ENCODE peak calls at places on chromosomes 16 and 17, in six cellular contexts. One of them, this sample, is unnamed.

GRCh38 chr16:65274576-65274975 is 152.7 kb upstream of the CDH11 start:
- DNase-seq in NCI-H2029 treated with DMSO at 0.1 percent for 48 hours: no peak
- DNase-seq in Peyer's patch: no peak
- DNase-seq in activated CD8-positive, alpha-beta memory T cell treated with anti-CD3 and anti-CD28 coated beads for 48 hours: no peak
- DNase-seq in H54: no peak
- DNase-seq in HCT116: no peak
- DNase-seq in this sample: no peak

GRCh38 chr17:1779571-1780074 is 17.8 kb downstream of the SERPINF1 start:
- DNase-seq in activated CD8-positive, alpha-beta memory T cell treated with anti-CD3 and anti-CD28 coated beads for 48 hours: no peak
- DNase-seq in NCI-H2029 treated with DMSO at 0.1 percent for 48 hours: no peak
- DNase-seq in Peyer's patch: no peak
- DNase-seq in HCT116: no peak
- DNase-seq in H54: peak
- DNase-seq in this sample: peak

GRCh38 chr17:76446449-76447231 is 6.3 kb downstream of the UBE2O start:
- DNase-seq in NCI-H2029 treated with DMSO at 0.1 percent for 48 hours: no peak
- DNase-seq in HCT116: peak
- DNase-seq in Peyer's patch: no peak
- DNase-seq in activated CD8-positive, alpha-beta memory T cell treated with anti-CD3 and anti-CD28 coated beads for 48 hours: no peak
- DNase-seq in H54: peak
- DNase-seq in this sample: no peak

GRCh38 chr16:81513204-81514040 is 68.8 kb downstream of the CMIP start:
- DNase-seq in H54: no peak
- DNase-seq in NCI-H2029 treated with DMSO at 0.1 percent for 48 hours: no peak
- DNase-seq in activated CD8-positive, alpha-beta memory T cell treated with anti-CD3 and anti-CD28 coated beads for 48 hours: no peak
- DNase-seq in HCT116: no peak
- DNase-seq in Peyer's patch: no peak
- DNase-seq in this sample: no peak

GRCh38 chr16:1791943-1792812 is 1.3 kb downstream of the IGFALS start:
- DNase-seq in Peyer's patch: peak
- DNase-seq in NCI-H2029 treated with DMSO at 0.1 percent for 48 hours: no peak
- DNase-seq in HCT116: no peak
- DNase-seq in H54: no peak
- DNase-seq in activated CD8-positive, alpha-beta memory T cell treated with anti-CD3 and anti-CD28 coated beads for 48 hours: no peak
- DNase-seq in this sample: no peak

GRCh38 chr17:57684711-57685498 is 60.2 kb downstream of the CCDC182 start:
- DNase-seq in NCI-H2029 treated with DMSO at 0.1 percent for 48 hours: no peak
- DNase-seq in HCT116: no peak
- DNase-seq in Peyer's patch: no peak
- DNase-seq in H54: no peak
- DNase-seq in activated CD8-positive, alpha-beta memory T cell treated with anti-CD3 and anti-CD28 coated beads for 48 hours: no peak
- DNase-seq in this sample: no peak

GRCh38 chr16:72983728-72984350 is 64.1 kb downstream of the ZFHX3 start:
- DNase-seq in Peyer's patch: no peak
- DNase-seq in H54: no peak
- DNase-seq in HCT116: no peak
- DNase-seq in NCI-H2029 treated with DMSO at 0.1 percent for 48 hours: no peak
- DNase-seq in activated CD8-positive, alpha-beta memory T cell treated with anti-CD3 and anti-CD28 coated beads for 48 hours: no peak
- DNase-seq in this sample: no peak

GRCh38 chr17:31788956-31789355 is 70.1 kb downstream of the COPRS start:
- DNase-seq in activated CD8-positive, alpha-beta memory T cell treated with anti-CD3 and anti-CD28 coated beads for 48 hours: no peak
- DNase-seq in Peyer's patch: no peak
- DNase-seq in HCT116: no peak
- DNase-seq in H54: no peak
- DNase-seq in NCI-H2029 treated with DMSO at 0.1 percent for 48 hours: no peak
- DNase-seq in this sample: no peak

GRCh38 chr17:74960739-74961342 is 11.7 kb downstream of the HID1 start:
- DNase-seq in NCI-H2029 treated with DMSO at 0.1 percent for 48 hours: no peak
- DNase-seq in HCT116: peak
- DNase-seq in H54: no peak
- DNase-seq in Peyer's patch: peak
- DNase-seq in activated CD8-positive, alpha-beta memory T cell treated with anti-CD3 and anti-CD28 coated beads for 48 hours: no peak
- DNase-seq in this sample: no peak

GRCh38 chr17:3003401-3004149 is 59.8 kb downstream of the OR1D5 start:
- DNase-seq in activated CD8-positive, alpha-beta memory T cell treated with anti-CD3 and anti-CD28 coated beads for 48 hours: no peak
- DNase-seq in Peyer's patch: no peak
- DNase-seq in NCI-H2029 treated with DMSO at 0.1 percent for 48 hours: no peak
- DNase-seq in H54: no peak
- DNase-seq in HCT116: no peak
- DNase-seq in this sample: no peak

GRCh38 chr17:50956750-50957523 is 90.8 kb upstream of the TOB1 start:
- DNase-seq in HCT116: peak
- DNase-seq in Peyer's patch: peak
- DNase-seq in NCI-H2029 treated with DMSO at 0.1 percent for 48 hours: peak
- DNase-seq in activated CD8-positive, alpha-beta memory T cell treated with anti-CD3 and anti-CD28 coated beads for 48 hours: no peak
- DNase-seq in H54: no peak
- DNase-seq in this sample: no peak

GRCh38 chr17:36188891-36189306 is 7.7 kb downstream of the CCL3L1 start:
- DNase-seq in activated CD8-positive, alpha-beta memory T cell treated with anti-CD3 and anti-CD28 coated beads for 48 hours: no peak
- DNase-seq in H54: no peak
- DNase-seq in Peyer's patch: no peak
- DNase-seq in HCT116: no peak
- DNase-seq in NCI-H2029 treated with DMSO at 0.1 percent for 48 hours: no peak
- DNase-seq in this sample: no peak

GRCh38 chr16:61277849-61278248 is 758.4 kb downstream of the CDH8 start:
- DNase-seq in H54: no peak
- DNase-seq in NCI-H2029 treated with DMSO at 0.1 percent for 48 hours: no peak
- DNase-seq in HCT116: no peak
- DNase-seq in activated CD8-positive, alpha-beta memory T cell treated with anti-CD3 and anti-CD28 coated beads for 48 hours: no peak
- DNase-seq in Peyer's patch: no peak
- DNase-seq in this sample: no peak

GRCh38 chr17:49548506-49549310 is 27.0 kb upstream of the NXPH3 start:
- DNase-seq in Peyer's patch: no peak
- DNase-seq in activated CD8-positive, alpha-beta memory T cell treated with anti-CD3 and anti-CD28 coated beads for 48 hours: no peak
- DNase-seq in H54: no peak
- DNase-seq in NCI-H2029 treated with DMSO at 0.1 percent for 48 hours: no peak
- DNase-seq in HCT116: peak
- DNase-seq in this sample: no peak

GRCh38 chr17:46063239-46063638 is 64.2 kb downstream of the STH start:
- DNase-seq in activated CD8-positive, alpha-beta memory T cell treated with anti-CD3 and anti-CD28 coated beads for 48 hours: no peak
- DNase-seq in Peyer's patch: no peak
- DNase-seq in NCI-H2029 treated with DMSO at 0.1 percent for 48 hours: no peak
- DNase-seq in H54: peak
- DNase-seq in HCT116: peak
- DNase-seq in this sample: no peak

GRCh38 chr17:48597775-48598631 is 4.4 kb upstream of the HOXB5 start:
- DNase-seq in H54: no peak
- DNase-seq in Peyer's patch: peak
- DNase-seq in NCI-H2029 treated with DMSO at 0.1 percent for 48 hours: peak
- DNase-seq in activated CD8-positive, alpha-beta memory T cell treated with anti-CD3 and anti-CD28 coated beads for 48 hours: no peak
- DNase-seq in HCT116: no peak
- DNase-seq in this sample: no peak

GRCh38 chr17:9802294-9802693 is 10.9 kb upstream of the DHRS7C start:
- DNase-seq in Peyer's patch: no peak
- DNase-seq in NCI-H2029 treated with DMSO at 0.1 percent for 48 hours: no peak
- DNase-seq in activated CD8-positive, alpha-beta memory T cell treated with anti-CD3 and anti-CD28 coated beads for 48 hours: no peak
- DNase-seq in H54: peak
- DNase-seq in HCT116: peak
- DNase-seq in this sample: no peak

GRCh38 chr17:4087911-4088693 is 54.7 kb downstream of the ZZEF1 start:
- DNase-seq in HCT116: no peak
- DNase-seq in NCI-H2029 treated with DMSO at 0.1 percent for 48 hours: no peak
- DNase-seq in H54: peak
- DNase-seq in activated CD8-positive, alpha-beta memory T cell treated with anti-CD3 and anti-CD28 coated beads for 48 hours: no peak
- DNase-seq in Peyer's patch: no peak
- DNase-seq in this sample: no peak

GRCh38 chr16:21283521-21284289 is 5.6 kb upstream of the CRYM start:
- DNase-seq in activated CD8-positive, alpha-beta memory T cell treated with anti-CD3 and anti-CD28 coated beads for 48 hours: no peak
- DNase-seq in HCT116: no peak
- DNase-seq in H54: no peak
- DNase-seq in NCI-H2029 treated with DMSO at 0.1 percent for 48 hours: no peak
- DNase-seq in Peyer's patch: peak
- DNase-seq in this sample: no peak

GRCh38 chr16:69112285-69113129 is 7.1 kb downstream of the HAS3 start:
- DNase-seq in H54: peak
- DNase-seq in Peyer's patch: peak
- DNase-seq in HCT116: no peak
- DNase-seq in NCI-H2029 treated with DMSO at 0.1 percent for 48 hours: no peak
- DNase-seq in activated CD8-positive, alpha-beta memory T cell treated with anti-CD3 and anti-CD28 coated beads for 48 hours: no peak
- DNase-seq in this sample: no peak

GRCh38 chr16:56681939-56682702 is at the start of gene MT1X:
- DNase-seq in H54: peak
- DNase-seq in HCT116: peak
- DNase-seq in Peyer's patch: peak
- DNase-seq in activated CD8-positive, alpha-beta memory T cell treated with anti-CD3 and anti-CD28 coated beads for 48 hours: peak
- DNase-seq in NCI-H2029 treated with DMSO at 0.1 percent for 48 hours: peak
- DNase-seq in this sample: peak

GRCh38 chr16:20971420-20971819 is 70.8 kb downstream of the LYRM1 start:
- DNase-seq in H54: peak
- DNase-seq in activated CD8-positive, alpha-beta memory T cell treated with anti-CD3 and anti-CD28 coated beads for 48 hours: no peak
- DNase-seq in HCT116: no peak
- DNase-seq in NCI-H2029 treated with DMSO at 0.1 percent for 48 hours: no peak
- DNase-seq in Peyer's patch: no peak
- DNase-seq in this sample: no peak

GRCh38 chr17:19260958-19261357 is 23.8 kb downstream of the EPN2 start:
- DNase-seq in activated CD8-positive, alpha-beta memory T cell treated with anti-CD3 and anti-CD28 coated beads for 48 hours: no peak
- DNase-seq in H54: no peak
- DNase-seq in Peyer's patch: no peak
- DNase-seq in HCT116: peak
- DNase-seq in NCI-H2029 treated with DMSO at 0.1 percent for 48 hours: no peak
- DNase-seq in this sample: no peak

GRCh38 chr16:25135239-25135878 is 23.8 kb downstream of the LCMT1 start:
- DNase-seq in NCI-H2029 treated with DMSO at 0.1 percent for 48 hours: peak
- DNase-seq in HCT116: no peak
- DNase-seq in H54: peak
- DNase-seq in activated CD8-positive, alpha-beta memory T cell treated with anti-CD3 and anti-CD28 coated beads for 48 hours: no peak
- DNase-seq in Peyer's patch: no peak
- DNase-seq in this sample: no peak

This sample was measured in DMS79.